ENCODE peak calls at places on chromosomes 1 and 21, in eight cellular contexts. U is G401, X is neural crest cell, T is A172, G is D341Med, V is foreskin fibroblast, W is GM19239, P is coronary artery. L is an unnamed sample.

GRCh38 chr1:35702540-35702939 is 16.1 kb downstream of the C1orf216 start:
- DNase-seq in U (no peak), X (no peak), T (no peak), G (no peak), V (no peak), W (no peak), P (no peak), L (no peak)

GRCh38 chr1:2530501-2531361 is 668 bp upstream of the HES5 start:
- DNase-seq in U (peak), X (no peak), T (no peak), G (no peak), V (no peak), W (no peak), P (no peak), L (no peak)

GRCh38 chr1:211287218-211287617 is 28.1 kb downstream of the RCOR3 start:
- DNase-seq in U (peak), X (no peak), T (no peak), G (peak), V (no peak), W (no peak), P (no peak), L (no peak)

GRCh38 chr1:39508857-39509305 is 17.4 kb downstream of the BMP8A start:
- DNase-seq in U (no peak), X (no peak), T (peak), G (no peak), V (no peak), W (no peak), P (no peak), L (no peak)

GRCh38 chr21:27570306-27570868 is 603.5 kb upstream of the ADAMTS5 start:
- DNase-seq in U (no peak), X (no peak), T (peak), G (no peak), V (peak), W (no peak), P (peak), L (peak)

GRCh38 chr1:11031624-11032262 is 15.3 kb downstream of the MASP2 start:
- DNase-seq in U (no peak), X (no peak), T (no peak), G (no peak), V (no peak), W (no peak), P (no peak), L (no peak)

GRCh38 chr1:163561570-163562295 is 240.0 kb downstream of the NUF2 start:
- DNase-seq in U (no peak), X (no peak), T (peak), G (peak), V (peak), W (no peak), P (no peak), L (no peak)

GRCh38 chr1:175410560-175410959 is 218.0 kb upstream of the KIAA0040 start:
- DNase-seq in U (no peak), X (no peak), T (no peak), G (no peak), V (no peak), W (no peak), P (no peak), L (no peak)

GRCh38 chr1:160374701-160375443 is 8.0 kb downstream of the NHLH1 start:
- DNase-seq in U (no peak), X (no peak), T (no peak), G (peak), V (no peak), W (no peak), P (peak), L (peak)

GRCh38 chr21:33115586-33116541 is 45.9 kb downstream of the OLIG1 start:
- DNase-seq in U (peak), X (no peak), T (no peak), G (no peak), V (no peak), W (no peak), P (no peak), L (no peak)

GRCh38 chr21:44702973-44703730 is 6.2 kb downstream of the KRTAP10-12 start:
- DNase-seq in U (no peak), X (no peak), T (no peak), G (peak), V (no peak), W (no peak), P (peak), L (no peak)